ENCODE peak calls at places on chromosomes 4 and X, in eight cellular contexts. O, L, Y, W, U, P, N and H are unnamed samples.

GRCh38 chr4:153205757-153206156 is 1.5 kb downstream of the TRIM2 start:
- DNase-seq in L (no peak), O (peak; percentile 64), W (no peak), Y (no peak), N (no peak), P (no peak), U (no peak), H (no peak)

GRCh38 chr4:6362243-6362885 is 92.7 kb downstream of the WFS1 start:
- DNase-seq in P (no peak), Y (no peak), U (no peak), L (no peak), N (no peak), O (no peak), W (no peak), H (no peak)

GRCh38 chr4:1330761-1331590 is 16.0 kb upstream of the UVSSA start:
- DNase-seq in Y (no peak), N (no peak), L (no peak), P (no peak), O (peak; percentile 71), U (no peak), W (no peak), H (no peak)

GRCh38 chr4:100208964-100209363 is 18.7 kb upstream of the DDIT4L start:
- DNase-seq in P (no peak), W (no peak), Y (no peak), L (no peak), N (no peak), O (no peak), U (no peak), H (no peak)

GRCh38 chr4:14169460-14169859 is 541.9 kb upstream of the BOD1L1 start:
- DNase-seq in Y (no peak), P (no peak), W (no peak), N (no peak), O (no peak), U (no peak), L (no peak), H (no peak)

GRCh38 chr4:115090483-115091075 is 22.8 kb downstream of the NDST4 start:
- DNase-seq in Y (no peak), U (no peak), W (peak; percentile 6), N (peak; percentile 59), L (peak; percentile 19), P (peak; percentile 10), O (no peak), H (peak; percentile 48)

GRCh38 chr4:86788826-86789225 is 60.4 kb downstream of the SLC10A6 start:
- DNase-seq in Y (no peak), N (no peak), P (no peak), L (no peak), W (no peak), O (no peak), U (no peak), H (no peak)

GRCh38 chrX:31524182-31524581 is 452.3 kb upstream of the FTHL17 start:
- DNase-seq in O (no peak), W (no peak), L (no peak), U (no peak), N (no peak), P (no peak), Y (no peak), H (no peak)

GRCh38 chr4:142846105-142846728 is at the start of gene INPP4B:
- DNase-seq in Y (peak; percentile 11), O (peak; percentile 79), N (peak; percentile 34), U (peak; percentile 24), W (peak; percentile 36), P (peak; percentile 48), L (peak; percentile 72), H (no peak)

GRCh38 chr4:158313566-158313965 is 103.3 kb downstream of the TMEM144 start:
- DNase-seq in Y (no peak), U (no peak), W (no peak), O (no peak), L (peak; percentile 15), N (no peak), P (no peak), H (no peak)

GRCh38 chrX:50812995-50813842 is 775 bp downstream of the SHROOM4 start:
- DNase-seq in Y (peak; percentile 44), O (peak; percentile 10), N (no peak), W (peak; percentile 13), L (peak; percentile 63), P (peak; percentile 39), U (peak; percentile 22), H (no peak)

GRCh38 chrX:139559383-139560042 is 29.0 kb downstream of the F9 start:
- DNase-seq in P (peak; percentile 50), W (peak; percentile 31), L (peak; percentile 35), N (no peak), Y (no peak), O (peak; percentile 23), U (no peak), H (peak; percentile 19)

GRCh38 chr4:92305148-92305877 is 1.5 kb downstream of the GRID2 start:
- DNase-seq in P (peak; percentile 7), U (no peak), W (peak; percentile 33), N (no peak), L (peak; percentile 60), Y (peak; percentile 69), O (peak; percentile 16), H (peak; percentile 15)

GRCh38 chrX:32562261-32562660 is 649.1 kb downstream of the DMD start:
- DNase-seq in N (no peak), P (no peak), U (no peak), W (no peak), Y (no peak), L (no peak), O (no peak), H (no peak)

GRCh38 chr4:122747883-122748282 is 15.4 kb downstream of the BBS12 start:
- DNase-seq in P (peak; percentile 72), W (no peak), L (peak; percentile 47), N (no peak), Y (no peak), O (no peak), U (no peak), H (no peak)

GRCh38 chrX:86148024-86148511 is at the start of gene DACH2:
- DNase-seq in Y (peak; percentile 35), P (peak; percentile 25), O (peak; percentile 66), L (peak; percentile 80), W (peak; percentile 64), U (peak; percentile 48), N (peak; percentile 88), H (peak; percentile 47)

GRCh38 chr4:149784018-149784417 is 31.6 kb downstream of the IQCM start:
- DNase-seq in O (no peak), L (no peak), P (no peak), U (no peak), Y (no peak), W (no peak), N (no peak), H (no peak)